ENCODE peak calls at places on chromosomes 6 and 20, in nine cellular contexts. One of them, this sample, is unnamed.

GRCh38 chr20:54061106-54061881 is 9.1 kb downstream of the BCAS1 start:
- DNase-seq in brain microvascular endothelial cell: peak; percentile 6
- DNase-seq in MM.1S: no peak
- DNase-seq in A549: no peak
- DNase-seq in aorta: no peak
- DNase-seq in psoas muscle: no peak
- DNase-seq in astrocyte: peak; percentile 70
- DNase-seq in CD8-positive, alpha-beta memory T cell: no peak
- DNase-seq in naive thymus-derived CD4-positive, alpha-beta T cell: no peak
- DNase-seq in this sample: no peak

GRCh38 chr6:20400476-20401402 is 940 bp upstream of the E2F3 start:
- DNase-seq in astrocyte: no peak
- DNase-seq in MM.1S: peak; percentile 26
- DNase-seq in naive thymus-derived CD4-positive, alpha-beta T cell: peak; percentile 25
- DNase-seq in psoas muscle: peak; percentile 81
- DNase-seq in aorta: peak; percentile 57
- DNase-seq in A549: peak; percentile 57
- DNase-seq in brain microvascular endothelial cell: peak; percentile 12
- DNase-seq in CD8-positive, alpha-beta memory T cell: peak; percentile 41
- DNase-seq in this sample: no peak

GRCh38 chr6:157030756-157031155 is 253.6 kb downstream of the ARID1B start:
- DNase-seq in brain microvascular endothelial cell: no peak
- DNase-seq in psoas muscle: no peak
- DNase-seq in A549: no peak
- DNase-seq in astrocyte: no peak
- DNase-seq in naive thymus-derived CD4-positive, alpha-beta T cell: no peak
- DNase-seq in MM.1S: no peak
- DNase-seq in CD8-positive, alpha-beta memory T cell: no peak
- DNase-seq in aorta: no peak
- DNase-seq in this sample: no peak

GRCh38 chr6:4316867-4317400 is 181.6 kb upstream of the ECI2 start:
- DNase-seq in CD8-positive, alpha-beta memory T cell: no peak
- DNase-seq in astrocyte: peak; percentile 90
- DNase-seq in psoas muscle: peak; percentile 67
- DNase-seq in naive thymus-derived CD4-positive, alpha-beta T cell: no peak
- DNase-seq in aorta: peak; percentile 68
- DNase-seq in A549: no peak
- DNase-seq in MM.1S: no peak
- DNase-seq in brain microvascular endothelial cell: peak; percentile 24
- DNase-seq in this sample: peak; percentile 83

GRCh38 chr6:159972506-159973268 is 3.8 kb downstream of the IGF2R start:
- DNase-seq in aorta: no peak
- DNase-seq in psoas muscle: no peak
- DNase-seq in astrocyte: no peak
- DNase-seq in brain microvascular endothelial cell: no peak
- DNase-seq in CD8-positive, alpha-beta memory T cell: no peak
- DNase-seq in MM.1S: no peak
- DNase-seq in naive thymus-derived CD4-positive, alpha-beta T cell: no peak
- DNase-seq in A549: no peak
- DNase-seq in this sample: no peak

GRCh38 chr6:16639689-16640480 is 121.4 kb downstream of the ATXN1 start:
- DNase-seq in astrocyte: peak; percentile 88
- DNase-seq in naive thymus-derived CD4-positive, alpha-beta T cell: no peak
- DNase-seq in CD8-positive, alpha-beta memory T cell: no peak
- DNase-seq in aorta: no peak
- DNase-seq in brain microvascular endothelial cell: peak; percentile 78
- DNase-seq in psoas muscle: no peak
- DNase-seq in A549: peak; percentile 13
- DNase-seq in MM.1S: no peak
- DNase-seq in this sample: peak; percentile 22

GRCh38 chr6:125745281-125746018 is 4.0 kb upstream of the HEY2 start:
- DNase-seq in CD8-positive, alpha-beta memory T cell: no peak
- DNase-seq in A549: no peak
- DNase-seq in astrocyte: no peak
- DNase-seq in naive thymus-derived CD4-positive, alpha-beta T cell: no peak
- DNase-seq in aorta: no peak
- DNase-seq in psoas muscle: peak; percentile 44
- DNase-seq in brain microvascular endothelial cell: no peak
- DNase-seq in MM.1S: no peak
- DNase-seq in this sample: no peak

GRCh38 chr6:122580731-122581130 is 29.5 kb upstream of the PKIB start:
- DNase-seq in MM.1S: no peak
- DNase-seq in A549: no peak
- DNase-seq in psoas muscle: no peak
- DNase-seq in brain microvascular endothelial cell: no peak
- DNase-seq in astrocyte: peak; percentile 27
- DNase-seq in naive thymus-derived CD4-positive, alpha-beta T cell: no peak
- DNase-seq in CD8-positive, alpha-beta memory T cell: no peak
- DNase-seq in aorta: no peak
- DNase-seq in this sample: peak; percentile 36

GRCh38 chr6:42113929-42114636 is 28.3 kb downstream of the C6orf132 start:
- DNase-seq in naive thymus-derived CD4-positive, alpha-beta T cell: no peak
- DNase-seq in aorta: no peak
- DNase-seq in brain microvascular endothelial cell: no peak
- DNase-seq in psoas muscle: no peak
- DNase-seq in A549: no peak
- DNase-seq in MM.1S: no peak
- DNase-seq in astrocyte: peak; percentile 71
- DNase-seq in CD8-positive, alpha-beta memory T cell: no peak
- DNase-seq in this sample: no peak

GRCh38 chr6:113873043-113873667 is 16.0 kb downstream of the MARCKS start:
- DNase-seq in psoas muscle: no peak
- DNase-seq in aorta: peak; percentile 68
- DNase-seq in A549: peak; percentile 8
- DNase-seq in MM.1S: peak; percentile 85
- DNase-seq in CD8-positive, alpha-beta memory T cell: no peak
- DNase-seq in naive thymus-derived CD4-positive, alpha-beta T cell: no peak
- DNase-seq in astrocyte: no peak
- DNase-seq in brain microvascular endothelial cell: no peak
- DNase-seq in this sample: no peak

GRCh38 chr6:97705568-97705967 is 422.6 kb upstream of the MMS22L start:
- DNase-seq in naive thymus-derived CD4-positive, alpha-beta T cell: no peak
- DNase-seq in aorta: no peak
- DNase-seq in brain microvascular endothelial cell: no peak
- DNase-seq in psoas muscle: no peak
- DNase-seq in CD8-positive, alpha-beta memory T cell: no peak
- DNase-seq in astrocyte: peak; percentile 4
- DNase-seq in MM.1S: no peak
- DNase-seq in A549: no peak
- DNase-seq in this sample: no peak

GRCh38 chr6:145707397-145707796 is 27.9 kb downstream of the EPM2A start:
- DNase-seq in A549: no peak
- DNase-seq in psoas muscle: no peak
- DNase-seq in MM.1S: no peak
- DNase-seq in astrocyte: no peak
- DNase-seq in CD8-positive, alpha-beta memory T cell: no peak
- DNase-seq in brain microvascular endothelial cell: no peak
- DNase-seq in naive thymus-derived CD4-positive, alpha-beta T cell: no peak
- DNase-seq in aorta: no peak
- DNase-seq in this sample: no peak
- H3K27ac ChIP-seq in A549: no peak overlapping the region
- H3K27ac ChIP-seq in psoas muscle: no peak overlapping the region
- H3K27ac ChIP-seq in MM.1S: no peak overlapping the region
- H3K27ac ChIP-seq in astrocyte: no peak overlapping the region
- H3K27ac ChIP-seq in CD8-positive, alpha-beta memory T cell: no peak overlapping the region
- H3K27ac ChIP-seq in brain microvascular endothelial cell: no peak overlapping the region
- H3K27ac ChIP-seq in naive thymus-derived CD4-positive, alpha-beta T cell: no peak overlapping the region
- H3K27ac ChIP-seq in aorta: no peak overlapping the region
- H3K27ac ChIP-seq in this sample: no peak overlapping the region

GRCh38 chr6:53811746-53812145 is 16.9 kb downstream of the LRRC1 start:
- DNase-seq in A549: no peak
- DNase-seq in CD8-positive, alpha-beta memory T cell: no peak
- DNase-seq in MM.1S: peak; percentile 10
- DNase-seq in astrocyte: no peak
- DNase-seq in psoas muscle: no peak
- DNase-seq in naive thymus-derived CD4-positive, alpha-beta T cell: no peak
- DNase-seq in brain microvascular endothelial cell: no peak
- DNase-seq in aorta: no peak
- DNase-seq in this sample: no peak

GRCh38 chr6:53808302-53808881 is 13.6 kb downstream of the LRRC1 start:
- DNase-seq in CD8-positive, alpha-beta memory T cell: no peak
- DNase-seq in MM.1S: no peak
- DNase-seq in astrocyte: no peak
- DNase-seq in aorta: no peak
- DNase-seq in A549: no peak
- DNase-seq in naive thymus-derived CD4-positive, alpha-beta T cell: no peak
- DNase-seq in psoas muscle: no peak
- DNase-seq in brain microvascular endothelial cell: no peak
- DNase-seq in this sample: no peak

GRCh38 chr6:53809691-53810090 is 14.9 kb downstream of the LRRC1 start:
- DNase-seq in A549: no peak
- DNase-seq in brain microvascular endothelial cell: no peak
- DNase-seq in psoas muscle: no peak
- DNase-seq in MM.1S: no peak
- DNase-seq in CD8-positive, alpha-beta memory T cell: no peak
- DNase-seq in naive thymus-derived CD4-positive, alpha-beta T cell: no peak
- DNase-seq in aorta: no peak
- DNase-seq in astrocyte: no peak
- DNase-seq in this sample: no peak

GRCh38 chr6:53813096-53813495 is 18.3 kb downstream of the LRRC1 start:
- DNase-seq in CD8-positive, alpha-beta memory T cell: no peak
- DNase-seq in aorta: no peak
- DNase-seq in MM.1S: no peak
- DNase-seq in astrocyte: no peak
- DNase-seq in naive thymus-derived CD4-positive, alpha-beta T cell: no peak
- DNase-seq in psoas muscle: no peak
- DNase-seq in brain microvascular endothelial cell: no peak
- DNase-seq in A549: no peak
- DNase-seq in this sample: no peak

GRCh38 chr6:53811082-53811481 is 16.3 kb downstream of the LRRC1 start:
- DNase-seq in MM.1S: peak; percentile 97
- DNase-seq in CD8-positive, alpha-beta memory T cell: no peak
- DNase-seq in astrocyte: no peak
- DNase-seq in aorta: no peak
- DNase-seq in naive thymus-derived CD4-positive, alpha-beta T cell: no peak
- DNase-seq in A549: no peak
- DNase-seq in psoas muscle: no peak
- DNase-seq in brain microvascular endothelial cell: no peak
- DNase-seq in this sample: peak; percentile 89
- H3K27ac ChIP-seq in MM.1S: peak overlapping the region; percentile 94
- H3K27ac ChIP-seq in CD8-positive, alpha-beta memory T cell: no peak overlapping the region
- H3K27ac ChIP-seq in astrocyte: no peak overlapping the region
- H3K27ac ChIP-seq in aorta: no peak overlapping the region
- H3K27ac ChIP-seq in naive thymus-derived CD4-positive, alpha-beta T cell: no peak overlapping the region
- H3K27ac ChIP-seq in A549: no peak overlapping the region
- H3K27ac ChIP-seq in psoas muscle: no peak overlapping the region
- H3K27ac ChIP-seq in brain microvascular endothelial cell: no peak overlapping the region
- H3K27ac ChIP-seq in this sample: peak overlapping the region; percentile 63

DNA sequence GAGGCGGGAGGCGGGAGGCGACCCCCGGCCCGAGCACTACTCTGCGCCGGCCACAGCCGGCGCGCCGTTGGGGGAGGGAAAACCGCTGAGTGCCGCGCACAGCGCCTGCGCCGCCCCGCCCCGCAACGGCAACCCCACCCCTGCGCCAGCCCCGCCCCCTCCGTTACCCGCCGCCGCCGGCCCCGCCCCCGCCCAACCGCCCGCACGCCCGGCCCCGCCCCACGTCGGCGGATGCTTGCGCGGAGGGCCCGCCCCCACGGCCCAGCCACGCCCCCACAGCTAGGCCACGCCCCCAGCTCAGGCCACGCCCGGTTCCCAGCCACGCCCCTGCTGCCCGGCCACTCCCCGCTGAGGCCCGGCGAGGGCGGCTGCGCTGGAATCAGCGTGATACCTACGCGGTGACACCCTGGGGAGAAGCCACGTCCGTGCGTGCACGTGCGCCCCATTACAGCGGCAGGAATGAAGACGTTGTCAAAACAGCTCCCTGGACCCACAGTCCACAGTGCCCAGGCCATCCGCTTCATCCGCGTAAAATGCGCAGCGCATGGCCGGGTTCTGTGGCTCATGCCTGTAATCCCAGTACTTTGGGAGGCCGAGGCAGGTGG is at the start of gene TCFL5:
- DNase-seq in psoas muscle: peak; percentile 95
- DNase-seq in CD8-positive, alpha-beta memory T cell: peak; percentile 90
- DNase-seq in A549: peak; percentile 68
- DNase-seq in aorta: peak; percentile 89
- DNase-seq in astrocyte: peak; percentile 47
- DNase-seq in naive thymus-derived CD4-positive, alpha-beta T cell: peak; percentile 100
- DNase-seq in brain microvascular endothelial cell: peak; percentile 70
- DNase-seq in MM.1S: peak; percentile 83
- DNase-seq in this sample: no peak
- H3K27ac ChIP-seq in psoas muscle: peak within 1 kb of the TSS; percentile 36
- H3K27ac ChIP-seq in CD8-positive, alpha-beta memory T cell: peak within 1 kb of the TSS; percentile 24
- H3K27ac ChIP-seq in A549: peak within 1 kb of the TSS; percentile 91
- H3K27ac ChIP-seq in aorta: no peak within 1 kb of the TSS
- H3K27ac ChIP-seq in astrocyte: no peak within 1 kb of the TSS
- H3K27ac ChIP-seq in naive thymus-derived CD4-positive, alpha-beta T cell: peak within 1 kb of the TSS; percentile 48
- H3K27ac ChIP-seq in brain microvascular endothelial cell: no peak within 1 kb of the TSS
- H3K27ac ChIP-seq in MM.1S: no peak within 1 kb of the TSS
- H3K27ac ChIP-seq in this sample: no peak within 1 kb of the TSS

GRCh38 chr20:41119593-41120561 is 17.5 kb upstream of the PLCG1 start:
- DNase-seq in aorta: no peak
- DNase-seq in naive thymus-derived CD4-positive, alpha-beta T cell: no peak
- DNase-seq in psoas muscle: no peak
- DNase-seq in CD8-positive, alpha-beta memory T cell: no peak
- DNase-seq in MM.1S: no peak
- DNase-seq in A549: no peak
- DNase-seq in astrocyte: no peak
- DNase-seq in brain microvascular endothelial cell: no peak
- DNase-seq in this sample: no peak
- H3K27ac ChIP-seq in aorta: no peak overlapping the region
- H3K27ac ChIP-seq in naive thymus-derived CD4-positive, alpha-beta T cell: no peak overlapping the region
- H3K27ac ChIP-seq in psoas muscle: no peak overlapping the region
- H3K27ac ChIP-seq in CD8-positive, alpha-beta memory T cell: no peak overlapping the region
- H3K27ac ChIP-seq in MM.1S: no peak overlapping the region
- H3K27ac ChIP-seq in A549: no peak overlapping the region
- H3K27ac ChIP-seq in astrocyte: no peak overlapping the region
- H3K27ac ChIP-seq in brain microvascular endothelial cell: no peak overlapping the region
- H3K27ac ChIP-seq in this sample: no peak overlapping the region

GRCh38 chr20:47173596-47174216 is 182.8 kb downstream of the ZMYND8 start:
- DNase-seq in brain microvascular endothelial cell: no peak
- DNase-seq in astrocyte: no peak
- DNase-seq in aorta: no peak
- DNase-seq in naive thymus-derived CD4-positive, alpha-beta T cell: no peak
- DNase-seq in A549: no peak
- DNase-seq in MM.1S: no peak
- DNase-seq in CD8-positive, alpha-beta memory T cell: no peak
- DNase-seq in psoas muscle: no peak
- DNase-seq in this sample: no peak
- H3K27ac ChIP-seq in brain microvascular endothelial cell: no peak overlapping the region
- H3K27ac ChIP-seq in astrocyte: no peak overlapping the region
- H3K27ac ChIP-seq in aorta: no peak overlapping the region
- H3K27ac ChIP-seq in naive thymus-derived CD4-positive, alpha-beta T cell: no peak overlapping the region
- H3K27ac ChIP-seq in A549: no peak overlapping the region
- H3K27ac ChIP-seq in MM.1S: no peak overlapping the region
- H3K27ac ChIP-seq in CD8-positive, alpha-beta memory T cell: no peak overlapping the region
- H3K27ac ChIP-seq in psoas muscle: no peak overlapping the region
- H3K27ac ChIP-seq in this sample: no peak overlapping the region